ENCODE peak calls at places on chromosomes 2 and 18, in nine cellular contexts. P, N, D, G, E, J, F, A and Z are unnamed samples.
A peak's percentile ranks its signal among the peaks of the same experiment; 100 is the strongest.

GRCh38 chr2:42523341-42523740 is 29.6 kb upstream of the KCNG3 start:
- DNase-seq in P (no peak), D (no peak), J (no peak), F (no peak), A (no peak), G (no peak), N (no peak), E (no peak), Z (no peak)

GRCh38 chr2:104140361-104140760 is 713.6 kb upstream of the POU3F3 start:
- DNase-seq in E (no peak), J (no peak), D (no peak), P (no peak), A (no peak), G (no peak), N (no peak), F (no peak), Z (no peak)

GRCh38 chr2:64018715-64019082 is 529 bp downstream of the VPS54 start:
- DNase-seq in P (peak; percentile 47), D (peak; percentile 32), F (peak; percentile 85), A (no peak), J (no peak), E (no peak), N (peak; percentile 62), G (peak; percentile 84), Z (peak; percentile 76)

GRCh38 chr18:7590800-7591560 is 23.9 kb downstream of the PTPRM start:
- DNase-seq in N (no peak), P (no peak), F (no peak), G (no peak), A (no peak), D (no peak), J (no peak), E (no peak), Z (no peak)

GRCh38 chr2:121173806-121174205 is 111.2 kb downstream of the TFCP2L1 start:
- DNase-seq in A (no peak), J (no peak), F (no peak), P (no peak), G (no peak), D (no peak), N (no peak), E (no peak), Z (no peak)

GRCh38 chr2:182616471-182617393 is 99.3 kb upstream of the DNAJC10 start:
- DNase-seq in G (no peak), E (no peak), P (no peak), A (no peak), N (no peak), D (no peak), F (no peak), J (no peak), Z (no peak)

GRCh38 chr2:118859157-118859770 is 11.8 kb upstream of the EN1 start:
- DNase-seq in P (no peak), F (no peak), N (no peak), G (no peak), A (no peak), E (no peak), J (no peak), D (no peak), Z (no peak)

GRCh38 chr18:72541871-72542690 is 2.1 kb downstream of the CBLN2 start:
- DNase-seq in J (peak; percentile 1), F (no peak), N (no peak), E (no peak), P (no peak), G (no peak), A (no peak), D (no peak), Z (no peak)

GRCh38 chr18:43160509-43160908 is 45.0 kb upstream of the RIT2 start:
- DNase-seq in F (no peak), E (no peak), P (no peak), J (no peak), A (no peak), G (no peak), N (no peak), D (no peak), Z (no peak)

GRCh38 chr18:54323970-54324369 is 33.7 kb downstream of the STARD6 start:
- DNase-seq in D (no peak), P (no peak), N (no peak), G (no peak), J (no peak), F (no peak), A (no peak), E (no peak), Z (no peak)

GRCh38 chr2:65062843-65063242 is 6.6 kb downstream of the CEP68 start:
- DNase-seq in F (no peak), D (no peak), J (no peak), E (no peak), P (no peak), G (no peak), A (no peak), N (no peak), Z (no peak)

GRCh38 chr2:32798841-32799240 is 147.9 kb upstream of the LTBP1 start:
- DNase-seq in J (no peak), N (no peak), E (no peak), F (no peak), P (no peak), G (no peak), D (no peak), A (no peak), Z (no peak)

GRCh38 chr2:192283450-192283849 is 88.7 kb upstream of the TMEFF2 start:
- DNase-seq in F (no peak), A (no peak), G (no peak), E (no peak), J (no peak), D (no peak), P (no peak), N (no peak), Z (no peak)

GRCh38 chr2:10337449-10337848 is 34.7 kb downstream of the HPCAL1 start:
- DNase-seq in E (no peak), D (no peak), P (no peak), A (no peak), N (no peak), G (no peak), J (no peak), F (no peak), Z (no peak)

GRCh38 chr2:69159988-69160387 is 147.0 kb downstream of the ANTXR1 start:
- DNase-seq in J (no peak), F (no peak), N (no peak), G (no peak), A (no peak), E (peak; percentile 38), P (peak; percentile 56), D (no peak), Z (no peak)

GRCh38 chr2:128309341-128310093 is 9.2 kb downstream of the HS6ST1 start:
- DNase-seq in A (no peak), P (peak; percentile 63), N (peak; percentile 27), D (peak; percentile 16), G (no peak), E (peak; percentile 85), F (peak; percentile 70), J (no peak), Z (peak; percentile 72)

GRCh38 chr18:21273568-21273967 is 31.5 kb downstream of the GREB1L start:
- DNase-seq in E (no peak), G (no peak), J (no peak), F (no peak), A (no peak), P (no peak), N (no peak), D (no peak), Z (no peak)

GRCh38 chr2:70475266-70475665 is 78.4 kb downstream of the TGFA start:
- DNase-seq in D (no peak), E (no peak), G (no peak), J (no peak), N (no peak), P (no peak), A (no peak), F (no peak), Z (no peak)

GRCh38 chr2:64858541-64859031 is 130.6 kb upstream of the SLC1A4 start:
- DNase-seq in G (no peak), F (no peak), N (no peak), A (no peak), J (no peak), D (no peak), E (no peak), P (no peak), Z (no peak)

GRCh38 chr2:234308814-234309195 is 188.1 kb downstream of the ARL4C start:
- DNase-seq in P (peak; percentile 44), J (peak; percentile 69), G (no peak), D (no peak), E (peak; percentile 71), N (peak; percentile 31), F (no peak), A (no peak), Z (no peak)

GRCh38 chr2:70726947-70727725 is 40.9 kb downstream of the ADD2 start:
- DNase-seq in P (no peak), G (no peak), J (no peak), D (no peak), N (no peak), A (no peak), E (no peak), F (no peak), Z (no peak)

GRCh38 chr2:45278345-45279078 is 269.3 kb upstream of the SIX2 start:
- DNase-seq in F (no peak), E (no peak), P (no peak), G (no peak), N (no peak), A (no peak), D (no peak), J (no peak), Z (no peak)

GRCh38 chr2:64750001-64750816 is 96.5 kb upstream of the SERTAD2 start:
- DNase-seq in G (peak; percentile 48), J (peak; percentile 40), D (no peak), N (peak; percentile 60), E (peak; percentile 65), A (peak; percentile 25), F (peak; percentile 82), P (peak; percentile 68), Z (peak; percentile 59)

GRCh38 chr2:167972746-167973145 is 274.6 kb downstream of the STK39 start:
- DNase-seq in D (no peak), P (no peak), J (no peak), G (no peak), E (no peak), N (no peak), A (no peak), F (no peak), Z (no peak)

GRCh38 chr2:186308347-186308746 is 177.7 kb upstream of the ZC3H15 start:
- DNase-seq in G (no peak), P (no peak), F (no peak), E (no peak), J (no peak), N (no peak), A (peak; percentile 29), D (no peak), Z (no peak)

GRCh38 chr2:153986488-153987229 is 114.9 kb downstream of the GALNT13 start:
- DNase-seq in P (no peak), D (no peak), A (peak; percentile 19), J (no peak), G (no peak), F (no peak), E (no peak), N (no peak), Z (no peak)

GRCh38 chr2:163800889-163801498 is 65.2 kb upstream of the FIGN start:
- DNase-seq in D (no peak), P (no peak), F (no peak), E (peak; percentile 22), J (no peak), A (no peak), N (no peak), G (peak; percentile 14), Z (no peak)

GRCh38 chr2:75553961-75554539 is 6.7 kb downstream of the EVA1A start:
- DNase-seq in N (no peak), P (no peak), E (no peak), J (no peak), A (no peak), D (no peak), F (no peak), G (no peak), Z (no peak)

GRCh38 chr2:59756145-59756544 is 797.3 kb downstream of the BCL11A start:
- DNase-seq in J (no peak), G (no peak), N (no peak), E (no peak), F (no peak), D (no peak), A (no peak), P (no peak), Z (no peak)

GRCh38 chr2:226609361-226609760 is 190.3 kb downstream of the IRS1 start:
- DNase-seq in D (no peak), F (no peak), A (no peak), E (no peak), P (no peak), N (no peak), J (no peak), G (no peak), Z (no peak)

GRCh38 chr2:206443735-206444527 is 599 bp downstream of the ADAM23 start:
- DNase-seq in E (peak; percentile 7), A (peak; percentile 30), P (no peak), D (peak; percentile 26), F (no peak), N (no peak), G (peak; percentile 23), J (no peak), Z (peak; percentile 43)